ENCODE peak calls at places on chromosomes 4 and X, in ten cellular contexts. L is Calu3, T is osteocyte, M is AG04450, I is tibial nerve, Z is endothelial cell of umbilical vein, F is fibroblast of mammary gland, B is PC-3, C is body of pancreas, Y is lower leg skin. U is an unnamed sample.

GRCh38 chrX:47222776-47223350 is 4.4 kb downstream of the CDK16 start:
- DNase-seq in L (no peak), B (no peak), Z (no peak), I (no peak), F (no peak), T (no peak), Y (no peak), M (no peak), C (no peak), U (no peak)

GRCh38 chrX:140866446-140866845 is 135.9 kb upstream of the SPANXB1 start:
- DNase-seq in F (no peak), I (no peak), T (no peak), B (peak), L (no peak), C (no peak), Y (no peak), Z (no peak), M (no peak), U (no peak)

GRCh38 chr4:8585721-8586161 is 5.5 kb downstream of the GPR78 start:
- DNase-seq in Z (no peak), B (no peak), F (no peak), L (no peak), T (no peak), C (no peak), M (no peak), I (no peak), Y (no peak), U (no peak)

GRCh38 chrX:138519296-138519695 is 192.2 kb downstream of the FGF13 start:
- DNase-seq in B (no peak), M (no peak), Y (no peak), C (no peak), Z (no peak), I (no peak), F (no peak), T (no peak), L (no peak), U (peak)

GRCh38 chr4:102390438-102390837 is 45.2 kb upstream of the SLC39A8 start:
- DNase-seq in T (no peak), F (peak), I (no peak), B (peak), Y (no peak), Z (no peak), L (no peak), C (no peak), M (no peak), U (peak)

GRCh38 chr4:155543126-155543765 is 123.4 kb upstream of the GUCY1A1 start:
- DNase-seq in Y (no peak), M (no peak), L (no peak), T (no peak), B (peak), Z (peak), I (no peak), F (peak), C (no peak), U (peak)

GRCh38 chrX:110257889-110258288 is 60.0 kb downstream of the AMMECR1 start:
- DNase-seq in I (no peak), T (no peak), F (no peak), M (no peak), Y (no peak), C (no peak), Z (no peak), L (no peak), B (no peak), U (no peak)

GRCh38 chrX:40152173-40152705 is 54.5 kb upstream of the BCOR start:
- DNase-seq in C (no peak), L (peak), F (no peak), T (no peak), Z (no peak), M (no peak), Y (no peak), B (peak), I (no peak), U (no peak)

GRCh38 chr4:108804648-108805273 is 41.9 kb upstream of the ETNPPL start:
- DNase-seq in I (no peak), C (no peak), Z (no peak), B (no peak), L (no peak), Y (no peak), M (no peak), F (no peak), T (no peak), U (no peak)

GRCh38 chrX:4397471-4397870 is 684.0 kb upstream of the PRKX start:
- DNase-seq in L (no peak), Y (no peak), M (no peak), T (no peak), F (no peak), I (no peak), B (peak), Z (no peak), C (no peak), U (peak)

GRCh38 chr4:153528705-153529493 is 62.7 kb downstream of the TMEM131L start:
- DNase-seq in F (no peak), B (no peak), M (no peak), Z (no peak), L (no peak), Y (no peak), I (no peak), T (no peak), C (no peak), U (no peak)

GRCh38 chr4:25926473-25926872 is 12.5 kb downstream of the SMIM20 start:
- DNase-seq in I (no peak), Y (no peak), L (no peak), T (no peak), B (peak), C (no peak), Z (no peak), M (no peak), F (no peak), U (no peak)

GRCh38 chrX:19888419-19888879 is 1.0 kb upstream of the SH3KBP1 start:
- DNase-seq in C (peak), L (peak), Y (peak), I (no peak), F (peak), Z (peak), T (no peak), M (peak), B (peak), U (peak)

GRCh38 chr4:170230242-170230641 is 140.5 kb upstream of the AADAT start:
- DNase-seq in Z (no peak), L (no peak), C (no peak), F (no peak), T (no peak), M (no peak), Y (no peak), I (no peak), B (no peak), U (no peak)

GRCh38 chrX:32293962-32294708 is 917.2 kb downstream of the DMD start:
- DNase-seq in C (no peak), M (no peak), T (no peak), F (no peak), L (no peak), B (no peak), Z (no peak), I (no peak), Y (no peak), U (no peak)

GRCh38 chr4:87530868-87531267 is 1.7 kb upstream of the SPARCL1 start:
- DNase-seq in T (no peak), Y (peak), B (no peak), Z (peak), M (no peak), I (peak), F (peak), C (peak), L (no peak), U (peak)

GRCh38 chr4:142801966-142802365 is 44.1 kb downstream of the INPP4B start:
- DNase-seq in Y (peak), B (peak), L (no peak), F (no peak), I (no peak), C (no peak), Z (no peak), M (no peak), T (no peak), U (peak)

GRCh38 chrX:75522565-75523411 is at the start of gene ZDHHC15:
- DNase-seq in C (peak), T (no peak), Z (peak), Y (peak), B (peak), I (peak), M (no peak), F (peak), L (no peak), U (peak)

GRCh38 chrX:119762718-119763117 is 4.3 kb downstream of the SOWAHD start:
- DNase-seq in Y (no peak), C (no peak), Z (no peak), L (no peak), M (no peak), I (no peak), B (no peak), T (no peak), F (no peak), U (no peak)

GRCh38 chrX:16993791-16994318 is 47.4 kb downstream of the REPS2 start:
- DNase-seq in C (no peak), T (no peak), Z (no peak), Y (no peak), B (peak), F (no peak), L (no peak), M (no peak), I (no peak), U (no peak)

GRCh38 chr4:1792832-1793495 is at the start of gene FGFR3:
- DNase-seq in B (peak), L (peak), C (peak), T (no peak), M (no peak), F (no peak), I (no peak), Z (no peak), Y (no peak), U (no peak)

GRCh38 chr4:165684177-165684870 is 188.7 kb upstream of the TLL1 start:
- DNase-seq in C (no peak), F (peak), M (no peak), Z (peak), I (no peak), Y (no peak), T (no peak), L (no peak), B (peak), U (peak)

GRCh38 chr4:1096841-1097240 is 16.5 kb downstream of the RNF212 start:
- DNase-seq in F (no peak), B (no peak), I (no peak), L (no peak), M (no peak), Z (no peak), T (peak), Y (no peak), C (no peak), U (no peak)

GRCh38 chr4:105619193-105619931 is 66.9 kb downstream of the ARHGEF38 start:
- DNase-seq in I (peak), F (no peak), M (no peak), T (no peak), L (peak), Y (peak), B (peak), C (peak), Z (peak), U (peak)

GRCh38 chr4:104749062-104749461 is 254.4 kb upstream of the CXXC4 start:
- DNase-seq in L (no peak), I (no peak), B (peak), Y (no peak), T (no peak), M (no peak), F (no peak), Z (no peak), C (no peak), U (peak)

GRCh38 chr4:153205757-153206156 is 1.5 kb downstream of the TRIM2 start:
- DNase-seq in F (peak), Z (no peak), I (no peak), C (peak), B (peak), Y (no peak), L (peak), M (no peak), T (no peak), U (peak)

GRCh38 chr4:46329118-46329976 is 60.6 kb downstream of the GABRA2 start:
- DNase-seq in L (peak), Z (no peak), M (peak), T (no peak), I (no peak), Y (no peak), C (peak), B (peak), F (peak), U (peak)
- TF ChIP-seq CTCF in L (no peak), Z (no peak), M (peak), T (peak), I (peak), Y (no peak), C (peak), B (peak), F (peak), U (no peak)

DNA sequence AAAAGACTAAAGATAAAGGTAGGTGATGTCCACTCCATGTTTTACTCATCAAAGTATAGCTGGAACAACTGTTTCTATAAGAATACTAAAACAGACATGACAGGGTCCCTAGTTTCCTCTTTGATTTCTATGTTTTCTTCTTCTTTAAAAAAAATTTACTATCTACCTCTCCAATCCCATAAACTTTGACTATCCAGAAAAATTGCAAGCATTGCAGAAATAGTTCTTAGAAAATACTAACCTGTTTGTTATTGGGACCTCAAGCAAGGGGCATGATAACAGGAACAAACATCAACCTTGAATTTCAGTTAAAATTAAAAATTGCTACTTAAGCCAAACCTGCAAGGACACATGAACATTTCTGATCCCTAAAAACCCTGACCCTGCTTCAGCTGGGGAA is 1226.5 kb downstream of the C4orf33 start:
- DNase-seq in M (no peak), T (no peak), L (no peak), F (no peak), I (no peak), Z (no peak), C (no peak), Y (no peak), B (no peak), U (no peak)
- TF ChIP-seq CTCF in M (no peak), T (no peak), L (no peak), F (no peak), I (no peak), Z (no peak), C (no peak), Y (no peak), B (no peak), U (no peak)

DNA sequence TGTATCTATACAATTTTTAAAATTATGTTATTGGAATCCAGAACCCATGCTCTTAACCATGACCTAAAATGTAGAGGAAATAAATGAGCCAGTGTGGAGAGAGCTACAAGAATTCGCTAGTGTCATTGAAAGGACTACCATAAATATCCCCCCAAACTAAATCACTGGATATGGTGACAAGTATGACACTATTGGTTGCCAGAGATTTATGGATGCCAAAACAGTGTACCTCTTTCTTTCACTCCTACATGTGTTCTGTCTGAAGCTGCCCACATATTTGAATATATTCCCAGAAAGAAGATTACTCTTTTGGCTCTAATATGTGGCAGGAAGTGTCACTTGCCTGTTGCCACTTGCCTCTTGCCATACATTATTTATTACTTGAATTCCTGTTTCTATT is 1573.7 kb downstream of the TECRL start:
- DNase-seq in Z (no peak), F (no peak), M (no peak), T (no peak), B (no peak), Y (no peak), C (no peak), L (no peak), I (no peak), U (no peak)
- TF ChIP-seq CTCF in Z (no peak), F (no peak), M (no peak), T (no peak), B (no peak), Y (no peak), C (no peak), L (no peak), I (no peak), U (no peak)

DNA sequence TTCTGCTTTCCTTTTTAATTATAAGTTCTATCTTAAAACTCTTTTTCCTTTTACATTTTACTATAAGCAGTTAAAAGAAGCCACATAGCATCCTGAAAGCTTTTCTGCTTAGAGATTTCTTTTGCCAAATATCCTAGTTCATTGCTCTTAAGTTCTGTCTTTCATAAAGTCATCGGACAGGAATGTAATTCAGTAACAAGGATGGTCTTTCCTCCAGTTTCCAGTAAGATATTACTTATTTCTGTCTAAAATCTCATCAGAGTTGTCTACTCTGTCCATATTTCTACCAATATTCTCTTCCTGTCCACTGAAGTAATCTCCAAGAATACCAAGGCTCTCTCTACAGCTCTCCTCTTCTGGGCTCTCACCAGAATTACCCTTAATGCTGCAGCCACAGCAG is 37.5 kb upstream of the ADH1C start:
- DNase-seq in M (peak), Y (no peak), I (no peak), B (no peak), F (peak), L (no peak), C (no peak), T (no peak), Z (no peak), U (no peak)
- TF ChIP-seq CTCF in M (no peak), Y (no peak), I (no peak), B (no peak), F (no peak), L (no peak), C (no peak), T (no peak), Z (no peak), U (no peak)

GRCh38 chr4:113109106-113109740 is 59.8 kb downstream of the ANK2 start:
- DNase-seq in Z (no peak), T (no peak), M (no peak), L (no peak), B (no peak), I (no peak), C (peak), Y (no peak), F (no peak), U (no peak)

GRCh38 chr4:113103556-113103955 is 54.1 kb downstream of the ANK2 start:
- DNase-seq in Y (no peak), L (no peak), T (no peak), I (no peak), F (no peak), C (no peak), Z (no peak), M (no peak), B (peak), U (no peak)

GRCh38 chr4:113101669-113102068 is 52.2 kb downstream of the ANK2 start:
- DNase-seq in B (peak), Y (no peak), C (no peak), F (peak), M (no peak), L (no peak), I (no peak), Z (no peak), T (no peak), U (peak)

GRCh38 chr4:113106076-113106475 is 56.6 kb downstream of the ANK2 start:
- DNase-seq in Z (no peak), F (peak), T (no peak), Y (no peak), C (no peak), B (peak), L (no peak), I (no peak), M (peak), U (peak)
- TF ChIP-seq CTCF in Z (no peak), F (peak), T (peak), Y (no peak), C (peak), B (peak), L (no peak), I (no peak), M (peak), U (peak)

DNA sequence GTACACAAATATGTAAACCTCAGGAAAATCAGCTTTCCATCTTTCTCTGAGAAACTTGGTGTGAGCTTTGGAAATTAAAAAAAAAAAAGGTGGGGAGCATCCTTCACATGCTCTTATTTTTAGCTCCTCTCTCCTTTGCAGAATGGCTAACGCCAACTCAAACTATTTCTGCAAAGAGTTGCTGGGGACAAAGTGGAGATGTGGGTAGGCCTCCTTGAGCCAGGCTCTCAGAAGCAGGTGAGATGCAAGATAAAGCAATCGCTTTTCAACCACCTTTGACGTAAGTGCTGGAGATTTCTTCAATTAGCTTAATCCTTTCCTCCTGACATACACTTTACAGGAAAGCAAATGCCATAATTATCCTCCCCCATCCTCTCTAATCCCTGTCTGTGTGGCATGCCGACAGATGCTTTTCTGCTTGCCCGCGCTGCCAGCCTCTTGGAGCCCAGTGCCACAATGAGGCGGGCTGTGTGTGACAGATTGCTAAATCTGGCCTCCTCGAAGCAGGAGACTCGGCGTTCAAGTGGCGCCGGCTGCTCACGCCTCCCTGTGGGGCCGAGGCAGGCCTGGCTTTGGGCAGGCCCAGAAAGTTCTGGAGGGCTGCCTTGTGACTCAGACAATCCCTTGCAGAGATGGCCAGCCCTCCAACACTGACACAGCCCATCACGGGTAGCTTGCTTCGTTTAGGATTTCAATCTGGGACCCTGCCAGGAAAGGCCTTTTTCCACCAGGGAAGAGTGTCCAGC is 64.9 kb upstream of the SOD3 start:
- DNase-seq in F (peak), I (peak), L (no peak), C (peak), Y (peak), T (no peak), M (peak), B (no peak), Z (no peak), U (no peak)
- TF ChIP-seq CTCF in F (no peak), I (no peak), L (no peak), C (no peak), Y (no peak), T (no peak), M (no peak), B (no peak), Z (no peak), U (no peak)

GRCh38 chr4:129345680-129346079 is 249.7 kb downstream of the C4orf33 start:
- DNase-seq in T (no peak), I (no peak), F (no peak), Y (no peak), C (no peak), M (no peak), L (no peak), Z (no peak), B (no peak), U (no peak)

GRCh38 chr4:129342820-129343219 is 246.9 kb downstream of the C4orf33 start:
- DNase-seq in L (no peak), Z (peak), C (no peak), B (peak), T (no peak), I (no peak), F (peak), Y (no peak), M (no peak), U (peak)

GRCh38 chr4:129346760-129347159 is 250.8 kb downstream of the C4orf33 start:
- DNase-seq in I (no peak), Y (no peak), M (no peak), F (no peak), C (no peak), B (no peak), T (no peak), L (no peak), Z (no peak), U (no peak)

DNA sequence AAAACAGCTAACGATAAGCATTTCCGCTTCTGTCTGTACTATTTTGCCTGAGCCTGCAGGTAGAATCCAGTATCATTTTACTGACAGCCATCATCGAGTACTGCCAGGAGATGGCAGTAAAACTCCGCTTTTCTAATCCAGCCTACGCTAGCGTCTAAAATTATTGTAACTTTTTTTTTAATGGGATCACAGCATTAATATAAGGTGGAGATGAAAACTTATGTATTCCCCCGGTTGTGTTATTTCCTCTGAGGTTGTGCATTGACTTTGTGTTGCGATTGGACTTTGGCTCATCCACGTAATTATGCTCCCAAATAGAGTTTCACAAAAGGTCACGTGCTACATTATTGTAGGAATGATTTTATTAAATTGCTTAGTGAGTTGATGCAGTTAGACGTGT is 248.1 kb downstream of the C4orf33 start:
- DNase-seq in I (no peak), M (no peak), C (peak), B (peak), T (no peak), Z (peak), F (peak), L (peak), Y (no peak), U (peak)
- TF ChIP-seq CTCF in I (peak), M (peak), C (peak), B (peak), T (peak), Z (peak), F (peak), L (no peak), Y (no peak), U (peak)